ENCODE peak calls at places on chromosomes 16 and 17, in ten cellular contexts. One of them, this sample, is unnamed.

GRCh38 chr16:79007614-79008013 is 592.9 kb downstream of the MAF start:
- DNase-seq in HL-60: no peak
- DNase-seq in Peyer's patch: no peak
- DNase-seq in HCT116: no peak
- DNase-seq in GM12878: no peak
- DNase-seq in mucosa of descending colon: no peak
- DNase-seq in tibial artery: no peak
- DNase-seq in brain microvascular endothelial cell: no peak
- DNase-seq in psoas muscle: no peak
- DNase-seq in fibroblast of villous mesenchyme: no peak
- DNase-seq in this sample: no peak

GRCh38 chr17:7294614-7295153 is at the start of gene YBX2:
- DNase-seq in fibroblast of villous mesenchyme: peak
- DNase-seq in HCT116: peak
- DNase-seq in HL-60: no peak
- DNase-seq in GM12878: no peak
- DNase-seq in psoas muscle: peak
- DNase-seq in tibial artery: no peak
- DNase-seq in brain microvascular endothelial cell: no peak
- DNase-seq in Peyer's patch: peak
- DNase-seq in mucosa of descending colon: peak
- DNase-seq in this sample: peak

GRCh38 chr17:66724581-66725341 is 110.2 kb upstream of the CACNG5 start:
- DNase-seq in GM12878: no peak
- DNase-seq in HCT116: no peak
- DNase-seq in HL-60: no peak
- DNase-seq in mucosa of descending colon: peak
- DNase-seq in brain microvascular endothelial cell: peak
- DNase-seq in psoas muscle: no peak
- DNase-seq in Peyer's patch: no peak
- DNase-seq in fibroblast of villous mesenchyme: peak
- DNase-seq in tibial artery: no peak
- DNase-seq in this sample: peak

GRCh38 chr17:14329900-14330491 is 29.1 kb downstream of the HS3ST3B1 start:
- DNase-seq in HCT116: no peak
- DNase-seq in tibial artery: no peak
- DNase-seq in mucosa of descending colon: no peak
- DNase-seq in psoas muscle: no peak
- DNase-seq in brain microvascular endothelial cell: no peak
- DNase-seq in HL-60: no peak
- DNase-seq in fibroblast of villous mesenchyme: no peak
- DNase-seq in Peyer's patch: no peak
- DNase-seq in GM12878: no peak
- DNase-seq in this sample: no peak

GRCh38 chr17:82400830-82401229 is 17.3 kb upstream of the HEXD start:
- DNase-seq in psoas muscle: peak
- DNase-seq in brain microvascular endothelial cell: no peak
- DNase-seq in Peyer's patch: peak
- DNase-seq in tibial artery: peak
- DNase-seq in fibroblast of villous mesenchyme: no peak
- DNase-seq in mucosa of descending colon: peak
- DNase-seq in GM12878: no peak
- DNase-seq in HCT116: no peak
- DNase-seq in HL-60: peak
- DNase-seq in this sample: no peak

GRCh38 chr17:76716146-76716833 is 5.5 kb upstream of the MXRA7 start:
- DNase-seq in mucosa of descending colon: peak
- DNase-seq in brain microvascular endothelial cell: peak
- DNase-seq in psoas muscle: peak
- DNase-seq in fibroblast of villous mesenchyme: peak
- DNase-seq in HL-60: peak
- DNase-seq in HCT116: no peak
- DNase-seq in Peyer's patch: peak
- DNase-seq in tibial artery: peak
- DNase-seq in GM12878: no peak
- DNase-seq in this sample: peak

GRCh38 chr17:43341705-43342600 is 56.8 kb upstream of the ARL4D start:
- DNase-seq in tibial artery: no peak
- DNase-seq in Peyer's patch: no peak
- DNase-seq in fibroblast of villous mesenchyme: peak
- DNase-seq in brain microvascular endothelial cell: peak
- DNase-seq in mucosa of descending colon: no peak
- DNase-seq in GM12878: no peak
- DNase-seq in HL-60: no peak
- DNase-seq in psoas muscle: no peak
- DNase-seq in HCT116: no peak
- DNase-seq in this sample: peak

GRCh38 chr17:58411408-58411894 is 5.9 kb downstream of the RNF43 start:
- DNase-seq in tibial artery: no peak
- DNase-seq in psoas muscle: no peak
- DNase-seq in mucosa of descending colon: no peak
- DNase-seq in fibroblast of villous mesenchyme: no peak
- DNase-seq in GM12878: no peak
- DNase-seq in HL-60: no peak
- DNase-seq in Peyer's patch: no peak
- DNase-seq in HCT116: no peak
- DNase-seq in brain microvascular endothelial cell: no peak
- DNase-seq in this sample: no peak

GRCh38 chr17:78886954-78887353 is 16.0 kb downstream of the CEP295NL start:
- DNase-seq in mucosa of descending colon: no peak
- DNase-seq in tibial artery: no peak
- DNase-seq in HL-60: no peak
- DNase-seq in GM12878: no peak
- DNase-seq in HCT116: no peak
- DNase-seq in fibroblast of villous mesenchyme: no peak
- DNase-seq in brain microvascular endothelial cell: no peak
- DNase-seq in Peyer's patch: no peak
- DNase-seq in psoas muscle: no peak
- DNase-seq in this sample: no peak

GRCh38 chr16:62035115-62036092 is 834 bp downstream of the CDH8 start:
- DNase-seq in tibial artery: no peak
- DNase-seq in Peyer's patch: no peak
- DNase-seq in HCT116: no peak
- DNase-seq in brain microvascular endothelial cell: no peak
- DNase-seq in psoas muscle: no peak
- DNase-seq in fibroblast of villous mesenchyme: no peak
- DNase-seq in mucosa of descending colon: no peak
- DNase-seq in HL-60: no peak
- DNase-seq in GM12878: no peak
- DNase-seq in this sample: no peak

GRCh38 chr16:57479422-57480126 is 6.7 kb downstream of the DOK4 start:
- DNase-seq in GM12878: no peak
- DNase-seq in psoas muscle: no peak
- DNase-seq in tibial artery: peak
- DNase-seq in mucosa of descending colon: peak
- DNase-seq in Peyer's patch: no peak
- DNase-seq in HL-60: no peak
- DNase-seq in fibroblast of villous mesenchyme: peak
- DNase-seq in brain microvascular endothelial cell: peak
- DNase-seq in HCT116: no peak
- DNase-seq in this sample: peak

DNA sequence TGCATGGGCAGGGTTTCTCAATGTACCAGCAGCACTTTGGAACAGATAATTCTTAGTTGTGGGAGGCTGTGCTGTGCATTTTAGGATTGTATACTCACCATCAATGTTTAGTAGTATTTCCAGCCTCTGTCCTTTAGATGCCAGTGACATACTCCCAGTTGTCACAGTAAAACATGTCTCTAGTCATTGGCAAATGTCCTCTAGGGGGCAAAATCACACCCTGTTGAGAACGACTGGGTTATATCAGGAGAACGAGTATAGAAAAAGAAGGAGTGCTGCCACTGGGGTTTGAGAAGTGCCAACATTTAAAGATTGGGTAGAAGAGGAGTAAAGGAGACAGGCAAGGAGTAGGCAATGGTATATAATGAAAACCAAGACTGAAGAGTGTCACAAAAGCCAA is 37.9 kb upstream of the SMIM36 start:
- DNase-seq in brain microvascular endothelial cell: peak
- DNase-seq in mucosa of descending colon: no peak
- DNase-seq in psoas muscle: no peak
- DNase-seq in HCT116: peak
- DNase-seq in tibial artery: no peak
- DNase-seq in GM12878: no peak
- DNase-seq in fibroblast of villous mesenchyme: peak
- DNase-seq in Peyer's patch: no peak
- DNase-seq in HL-60: no peak
- DNase-seq in this sample: peak
- TF ChIP-seq CTCF in brain microvascular endothelial cell: peak
- TF ChIP-seq CTCF in mucosa of descending colon: no peak
- TF ChIP-seq CTCF in psoas muscle: no peak
- TF ChIP-seq CTCF in HCT116: peak
- TF ChIP-seq CTCF in tibial artery: no peak
- TF ChIP-seq CTCF in GM12878: peak
- TF ChIP-seq CTCF in fibroblast of villous mesenchyme: peak
- TF ChIP-seq CTCF in Peyer's patch: no peak
- TF ChIP-seq CTCF in HL-60: peak
- TF ChIP-seq CTCF in this sample: peak

GRCh38 chr16:21652451-21652850 is at the start of gene IGSF6:
- DNase-seq in psoas muscle: no peak
- DNase-seq in brain microvascular endothelial cell: no peak
- DNase-seq in tibial artery: peak
- DNase-seq in HL-60: peak
- DNase-seq in Peyer's patch: no peak
- DNase-seq in HCT116: no peak
- DNase-seq in mucosa of descending colon: no peak
- DNase-seq in GM12878: no peak
- DNase-seq in fibroblast of villous mesenchyme: no peak
- DNase-seq in this sample: no peak
- H3K4me3 ChIP-seq in psoas muscle: peak
- H3K4me3 ChIP-seq in brain microvascular endothelial cell: no peak
- H3K4me3 ChIP-seq in tibial artery: no peak
- H3K4me3 ChIP-seq in HL-60: peak
- H3K4me3 ChIP-seq in Peyer's patch: peak
- H3K4me3 ChIP-seq in HCT116: no peak
- H3K4me3 ChIP-seq in mucosa of descending colon: no peak
- H3K4me3 ChIP-seq in GM12878: no peak
- H3K4me3 ChIP-seq in fibroblast of villous mesenchyme: no peak
- H3K4me3 ChIP-seq in this sample: no peak

GRCh38 chr17:15480209-15480608 is 12.8 kb upstream of the CDRT4 start:
- DNase-seq in brain microvascular endothelial cell: no peak
- DNase-seq in mucosa of descending colon: no peak
- DNase-seq in HL-60: no peak
- DNase-seq in Peyer's patch: no peak
- DNase-seq in HCT116: no peak
- DNase-seq in GM12878: no peak
- DNase-seq in tibial artery: no peak
- DNase-seq in fibroblast of villous mesenchyme: no peak
- DNase-seq in psoas muscle: no peak
- DNase-seq in this sample: no peak

GRCh38 chr17:15479697-15480096 is 12.3 kb upstream of the CDRT4 start:
- DNase-seq in HL-60: no peak
- DNase-seq in HCT116: peak
- DNase-seq in mucosa of descending colon: no peak
- DNase-seq in fibroblast of villous mesenchyme: peak
- DNase-seq in psoas muscle: no peak
- DNase-seq in GM12878: no peak
- DNase-seq in Peyer's patch: no peak
- DNase-seq in tibial artery: no peak
- DNase-seq in brain microvascular endothelial cell: no peak
- DNase-seq in this sample: no peak

GRCh38 chr17:15478845-15479244 is 11.4 kb upstream of the CDRT4 start:
- DNase-seq in HL-60: no peak
- DNase-seq in tibial artery: no peak
- DNase-seq in psoas muscle: no peak
- DNase-seq in Peyer's patch: no peak
- DNase-seq in fibroblast of villous mesenchyme: no peak
- DNase-seq in mucosa of descending colon: no peak
- DNase-seq in GM12878: no peak
- DNase-seq in brain microvascular endothelial cell: no peak
- DNase-seq in HCT116: no peak
- DNase-seq in this sample: no peak

GRCh38 chr17:15470536-15470935 is 3.1 kb upstream of the CDRT4 start:
- DNase-seq in brain microvascular endothelial cell: no peak
- DNase-seq in psoas muscle: no peak
- DNase-seq in HCT116: no peak
- DNase-seq in mucosa of descending colon: no peak
- DNase-seq in tibial artery: no peak
- DNase-seq in GM12878: no peak
- DNase-seq in fibroblast of villous mesenchyme: peak
- DNase-seq in Peyer's patch: no peak
- DNase-seq in HL-60: no peak
- DNase-seq in this sample: no peak

DNA sequence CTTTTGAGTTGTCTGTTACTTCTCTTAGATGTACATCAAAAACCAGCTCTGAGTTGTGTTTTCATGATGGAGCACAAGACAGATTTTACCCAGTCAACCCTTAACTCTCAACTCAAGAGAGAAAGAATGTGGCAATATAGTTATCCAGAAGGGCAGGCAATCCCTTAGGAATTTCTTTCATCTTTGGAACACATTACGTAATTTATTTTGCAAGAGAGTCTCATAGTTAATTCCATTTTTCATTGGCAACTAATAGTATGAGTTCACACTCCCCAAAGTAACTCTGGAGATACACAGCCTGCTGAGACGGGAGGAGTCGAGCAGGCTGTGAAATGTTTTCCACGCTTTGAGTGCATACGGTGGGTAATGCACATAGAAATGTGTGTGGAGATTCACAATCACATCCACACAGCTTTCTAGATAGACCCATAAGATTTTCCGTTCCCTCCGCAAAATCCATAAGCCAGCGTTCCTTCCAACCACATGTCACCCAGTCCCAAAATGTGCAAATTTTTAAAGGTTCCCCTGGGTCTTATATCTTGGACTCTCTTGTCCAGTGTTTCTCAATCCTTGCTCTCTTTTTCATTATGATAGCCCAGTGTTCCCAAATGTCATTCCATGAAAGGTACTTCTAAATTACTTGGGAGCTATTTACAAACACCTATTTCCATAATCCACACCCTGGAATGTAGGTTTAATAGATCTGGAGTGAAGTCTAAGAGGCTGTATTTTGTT is 8.4 kb upstream of the CDRT4 start:
- DNase-seq in psoas muscle: no peak
- DNase-seq in tibial artery: no peak
- DNase-seq in HL-60: no peak
- DNase-seq in fibroblast of villous mesenchyme: peak
- DNase-seq in mucosa of descending colon: no peak
- DNase-seq in Peyer's patch: no peak
- DNase-seq in GM12878: no peak
- DNase-seq in brain microvascular endothelial cell: no peak
- DNase-seq in HCT116: no peak
- DNase-seq in this sample: peak
- TF ChIP-seq CTCF in psoas muscle: no peak
- TF ChIP-seq CTCF in tibial artery: no peak
- TF ChIP-seq CTCF in HL-60: no peak
- TF ChIP-seq CTCF in fibroblast of villous mesenchyme: no peak
- TF ChIP-seq CTCF in mucosa of descending colon: no peak
- TF ChIP-seq CTCF in Peyer's patch: no peak
- TF ChIP-seq CTCF in GM12878: no peak
- TF ChIP-seq CTCF in brain microvascular endothelial cell: no peak
- TF ChIP-seq CTCF in HCT116: no peak
- TF ChIP-seq CTCF in this sample: no peak

DNA sequence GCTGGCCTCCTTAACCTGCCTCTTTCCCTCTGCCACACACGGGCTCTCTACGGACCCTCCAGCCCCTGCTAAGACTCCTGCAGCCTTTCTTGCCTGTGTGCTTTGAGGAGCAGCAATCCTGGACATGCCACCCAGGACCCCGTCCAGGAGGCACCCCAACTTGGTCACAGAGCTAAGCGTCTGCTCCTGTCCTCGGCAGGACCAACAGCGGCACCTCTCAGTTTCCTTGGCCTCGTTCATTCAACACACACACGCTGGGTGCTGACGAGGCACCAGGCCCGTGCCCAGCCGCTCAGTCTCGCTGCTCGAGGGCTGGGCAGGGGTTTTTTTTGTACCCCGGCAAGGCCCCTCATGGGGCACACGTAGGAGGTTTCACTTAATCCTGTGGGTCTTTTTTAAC is 15.2 kb downstream of the RPH3AL start:
- DNase-seq in Peyer's patch: no peak
- DNase-seq in fibroblast of villous mesenchyme: no peak
- DNase-seq in GM12878: no peak
- DNase-seq in brain microvascular endothelial cell: no peak
- DNase-seq in tibial artery: peak
- DNase-seq in mucosa of descending colon: peak
- DNase-seq in psoas muscle: no peak
- DNase-seq in HL-60: no peak
- DNase-seq in HCT116: no peak
- DNase-seq in this sample: no peak
- H3K4me3 ChIP-seq in Peyer's patch: no peak
- H3K4me3 ChIP-seq in fibroblast of villous mesenchyme: no peak
- H3K4me3 ChIP-seq in GM12878: no peak
- H3K4me3 ChIP-seq in brain microvascular endothelial cell: no peak
- H3K4me3 ChIP-seq in tibial artery: no peak
- H3K4me3 ChIP-seq in mucosa of descending colon: no peak
- H3K4me3 ChIP-seq in psoas muscle: no peak
- H3K4me3 ChIP-seq in HL-60: no peak
- H3K4me3 ChIP-seq in HCT116: no peak
- H3K4me3 ChIP-seq in this sample: no peak

This sample was measured in choroid plexus epithelial cell.